ENCODE peak calls at places on chromosome 15, in ten cellular contexts. L is GF-D8, V is iris pigment epithelial cell, M is GM13977, I is cardiac septum, F is astrocyte of the spinal cord, A is Right ventricle myocardium superior, T is adipocyte, W is hepatocyte, R is lower leg skin. D is an unnamed sample.

GRCh38 chr15:56351957-56352506 is 13.2 kb upstream of the TEX9 start:
- DNase-seq in L (no peak), V (no peak), M (no peak), I (no peak), F (no peak), A (no peak), T (no peak), W (no peak), R (no peak), D (no peak)

GRCh38 chr15:91348812-91349500 is 248.9 kb downstream of the SV2B start:
- DNase-seq in L (peak; percentile 75), V (peak; percentile 1), M (no peak), I (no peak), F (no peak), A (no peak), T (no peak), W (no peak), R (no peak), D (no peak)

GRCh38 chr15:96345560-96346389 is 15.3 kb downstream of the NR2F2 start:
- DNase-seq in L (no peak), V (peak; percentile 82), M (peak; percentile 85), I (peak; percentile 81), F (peak; percentile 84), A (peak; percentile 86), T (peak; percentile 29), W (peak; percentile 78), R (peak; percentile 62), D (peak; percentile 90)

GRCh38 chr15:57356636-57357035 is 19.7 kb upstream of the CGNL1 start:
- DNase-seq in L (no peak), V (peak; percentile 67), M (no peak), I (no peak), F (peak; percentile 51), A (no peak), T (peak; percentile 40), W (no peak), R (no peak), D (no peak)

GRCh38 chr15:43134157-43134637 is 811 bp downstream of the TMEM62 start:
- DNase-seq in L (no peak), V (no peak), M (peak; percentile 38), I (no peak), F (no peak), A (no peak), T (peak; percentile 8), W (no peak), R (no peak), D (no peak)

GRCh38 chr15:88799341-88799740 is 3.9 kb upstream of the ACAN start:
- DNase-seq in L (no peak), V (no peak), M (no peak), I (peak; percentile 49), F (no peak), A (no peak), T (no peak), W (no peak), R (no peak), D (no peak)

GRCh38 chr15:83746231-83746630 is 92.3 kb downstream of the ADAMTSL3 start:
- DNase-seq in L (no peak), V (peak; percentile 8), M (no peak), I (no peak), F (no peak), A (no peak), T (no peak), W (no peak), R (no peak), D (no peak)

GRCh38 chr15:74500401-74500800 is 39.4 kb upstream of the UBL7 start:
- DNase-seq in L (no peak), V (no peak), M (no peak), I (no peak), F (no peak), A (no peak), T (no peak), W (no peak), R (no peak), D (no peak)

GRCh38 chr15:74010929-74011540 is 16.5 kb downstream of the PML start:
- DNase-seq in L (peak; percentile 19), V (peak; percentile 59), M (no peak), I (no peak), F (no peak), A (no peak), T (peak; percentile 60), W (peak; percentile 43), R (no peak), D (no peak)

GRCh38 chr15:67882487-67883227 is 42.8 kb upstream of the RNU6-1 start:
- DNase-seq in L (peak; percentile 84), V (peak; percentile 44), M (peak; percentile 59), I (no peak), F (no peak), A (no peak), T (peak; percentile 19), W (no peak), R (no peak), D (no peak)

GRCh38 chr15:52976050-52976449 is 185.9 kb upstream of the ONECUT1 start:
- DNase-seq in L (no peak), V (no peak), M (no peak), I (no peak), F (no peak), A (no peak), T (no peak), W (peak; percentile 6), R (no peak), D (no peak)

GRCh38 chr15:74108111-74108510 is 22.3 kb upstream of the ISLR2 start:
- DNase-seq in L (no peak), V (no peak), M (no peak), I (no peak), F (no peak), A (no peak), T (no peak), W (no peak), R (no peak), D (no peak)

GRCh38 chr15:33859992-33860545 is 108.2 kb upstream of the CHRM5 start:
- DNase-seq in L (no peak), V (no peak), M (no peak), I (no peak), F (no peak), A (no peak), T (no peak), W (no peak), R (no peak), D (no peak)

GRCh38 chr15:58738051-58738707 is 11.3 kb downstream of the ADAM10 start:
- DNase-seq in L (peak; percentile 48), V (peak; percentile 77), M (no peak), I (no peak), F (peak; percentile 28), A (no peak), T (peak; percentile 45), W (no peak), R (no peak), D (no peak)

GRCh38 chr15:92049290-92050008 is 195.9 kb downstream of the SLCO3A1 start:
- DNase-seq in L (no peak), V (no peak), M (no peak), I (no peak), F (no peak), A (no peak), T (no peak), W (no peak), R (no peak), D (no peak)

GRCh38 chr15:39890640-39891039 is 29.4 kb downstream of the GPR176 start:
- DNase-seq in L (no peak), V (no peak), M (no peak), I (no peak), F (no peak), A (no peak), T (no peak), W (no peak), R (no peak), D (no peak)

GRCh38 chr15:66713843-66714508 is 11.9 kb downstream of the SMAD6 start:
- DNase-seq in L (no peak), V (no peak), M (peak; percentile 78), I (no peak), F (no peak), A (no peak), T (no peak), W (no peak), R (no peak), D (no peak)

GRCh38 chr15:76209523-76209922 is 101.7 kb downstream of the ETFA start:
- DNase-seq in L (no peak), V (no peak), M (no peak), I (no peak), F (no peak), A (no peak), T (no peak), W (no peak), R (peak; percentile 10), D (no peak)

GRCh38 chr15:69311319-69311721 is 12.6 kb downstream of the PAQR5 start:
- DNase-seq in L (no peak), V (peak; percentile 49), M (no peak), I (peak; percentile 20), F (no peak), A (no peak), T (no peak), W (no peak), R (no peak), D (no peak)

GRCh38 chr15:101521084-101521483 is 31.6 kb upstream of the PCSK6 start:
- DNase-seq in L (no peak), V (no peak), M (no peak), I (no peak), F (no peak), A (no peak), T (no peak), W (no peak), R (no peak), D (no peak)

GRCh38 chr15:27601239-27601942 is 497.7 kb downstream of the OCA2 start:
- DNase-seq in L (no peak), V (no peak), M (no peak), I (no peak), F (peak; percentile 35), A (no peak), T (no peak), W (peak; percentile 12), R (no peak), D (no peak)

GRCh38 chr15:39115379-39116057 is 465.4 kb upstream of the THBS1 start:
- DNase-seq in L (no peak), V (peak; percentile 16), M (no peak), I (no peak), F (no peak), A (no peak), T (no peak), W (no peak), R (no peak), D (no peak)

GRCh38 chr15:90037961-90038633 is 37.0 kb downstream of the ZNF710 start:
- DNase-seq in L (no peak), V (peak; percentile 63), M (peak; percentile 81), I (peak; percentile 69), F (no peak), A (peak; percentile 31), T (peak; percentile 11), W (peak; percentile 62), R (no peak), D (no peak)

GRCh38 chr15:36882487-36883108 is 217.8 kb downstream of the MEIS2 start:
- DNase-seq in L (no peak), V (no peak), M (peak; percentile 9), I (no peak), F (no peak), A (peak; percentile 45), T (peak; percentile 3), W (no peak), R (no peak), D (no peak)

GRCh38 chr15:71329041-71329440 is 213.8 kb downstream of the THSD4 start:
- DNase-seq in L (no peak), V (peak; percentile 53), M (no peak), I (no peak), F (peak; percentile 61), A (no peak), T (no peak), W (no peak), R (no peak), D (no peak)

GRCh38 chr15:85704021-85704420 is 90.7 kb downstream of the KLHL25 start:
- DNase-seq in L (no peak), V (no peak), M (no peak), I (no peak), F (no peak), A (no peak), T (no peak), W (no peak), R (no peak), D (no peak)

GRCh38 chr15:57557810-57558209 is 33.9 kb upstream of the MYZAP start:
- DNase-seq in L (no peak), V (no peak), M (no peak), I (no peak), F (no peak), A (no peak), T (no peak), W (no peak), R (no peak), D (no peak)

GRCh38 chr15:98530570-98530969 is 117.8 kb upstream of the IGF1R start:
- DNase-seq in L (no peak), V (no peak), M (peak; percentile 39), I (no peak), F (no peak), A (no peak), T (no peak), W (no peak), R (no peak), D (no peak)

D was measured in Right ventricle myocardium inferior.